ENCODE peak calls at places on chromosomes 6 and 20, in six cellular contexts. Q is H4; A is K562; L is kidney glomerular epithelial cell; G is activated CD4-positive, alpha-beta T cell treated with anti-CD3 and anti-CD28 coated beads for 48 hours; D is T-cell. S is an unnamed sample.

GRCh38 chr6:138035070-138035469 is 72.1 kb downstream of the PERP start:
- DNase-seq in Q (no peak), A (no peak), L (no peak), G (no peak), D (no peak), S (no peak)

GRCh38 chr6:88683734-88684133 is 279.7 kb downstream of the RNGTT start:
- DNase-seq in Q (no peak), A (no peak), L (no peak), G (no peak), D (no peak), S (peak)

GRCh38 chr6:57342148-57342669 is 24.8 kb downstream of the PRIM2 start:
- DNase-seq in Q (no peak), A (no peak), L (no peak), G (no peak), D (no peak), S (no peak)

GRCh38 chr20:38806855-38807655 is 1.6 kb downstream of the PPP1R16B start:
- DNase-seq in Q (no peak), A (no peak), L (no peak), G (peak), D (peak), S (no peak)

GRCh38 chr6:44104661-44105060 is 22.6 kb downstream of the MRPL14 start:
- DNase-seq in Q (no peak), A (no peak), L (no peak), G (no peak), D (no peak), S (no peak)

GRCh38 chr20:19435820-19436219 is 223.4 kb downstream of the SLC24A3 start:
- DNase-seq in Q (no peak), A (no peak), L (no peak), G (no peak), D (no peak), S (no peak)

GRCh38 chr20:57790176-57790575 is 80.4 kb upstream of the PMEPA1 start:
- DNase-seq in Q (no peak), A (no peak), L (no peak), G (no peak), D (no peak), S (no peak)

GRCh38 chr6:1311400-1312192 is at the start of gene FOXQ1:
- DNase-seq in Q (no peak), A (no peak), L (peak), G (peak), D (no peak), S (peak)

GRCh38 chr6:166862287-166862977 is 93.9 kb downstream of the RNASET2 start:
- DNase-seq in Q (no peak), A (no peak), L (peak), G (peak), D (peak), S (no peak)

GRCh38 chr20:43839793-43840199 is 74.9 kb upstream of the TOX2 start:
- DNase-seq in Q (no peak), A (no peak), L (no peak), G (no peak), D (no peak), S (no peak)

GRCh38 chr6:42136508-42137191 is 5.8 kb downstream of the C6orf132 start:
- DNase-seq in Q (peak), A (peak), L (peak), G (peak), D (no peak), S (peak)

GRCh38 chr20:61436674-61437279 is 184.7 kb downstream of the CDH4 start:
- DNase-seq in Q (peak), A (no peak), L (no peak), G (no peak), D (no peak), S (peak)

GRCh38 chr6:144725731-144726522 is 440.8 kb downstream of the UTRN start:
- DNase-seq in Q (no peak), A (no peak), L (peak), G (peak), D (no peak), S (peak)